ENCODE peak calls at places on chromosomes 2 and 18, in four cellular contexts. M is activated T-cell treated with anti-CD3 and anti-CD28 coated beads for 24 hours, F is GM06990, V is cerebellum. T is an unnamed sample.

GRCh38 chr2:212494413-212495020 is 44.1 kb downstream of the ERBB4 start:
- DNase-seq in V (no peak), M (no peak), F (no peak), T (no peak)

GRCh38 chr18:77119851-77120491 is 12.6 kb downstream of the MBP start:
- DNase-seq in V (no peak), M (no peak), F (no peak), T (no peak)

GRCh38 chr2:51717318-51717717 is 685.4 kb upstream of the NRXN1 start:
- DNase-seq in M (no peak), V (no peak), F (no peak), T (no peak)

GRCh38 chr2:240463274-240463865 is 27.9 kb downstream of the GPC1 start:
- DNase-seq in V (no peak), F (no peak), M (no peak), T (no peak)

GRCh38 chr2:29262681-29263260 is 147.6 kb downstream of the CLIP4 start:
- DNase-seq in V (no peak), M (no peak), F (no peak), T (no peak)

GRCh38 chr2:37604716-37605115 is 66.7 kb downstream of the CDC42EP3 start:
- DNase-seq in M (no peak), V (no peak), F (no peak), T (no peak)

GRCh38 chr2:28434600-28434989 is 41.9 kb downstream of the FOSL2 start:
- DNase-seq in V (no peak), F (no peak), M (no peak), T (no peak)

GRCh38 chr18:10559566-10560456 is 34.0 kb downstream of the NAPG start:
- DNase-seq in F (peak), V (peak), M (no peak), T (peak)

GRCh38 chr2:54704688-54705605 is 18.5 kb upstream of the EML6 start:
- DNase-seq in M (no peak), V (peak), F (no peak), T (peak)

GRCh38 chr2:50987914-50988313 is 44.0 kb downstream of the NRXN1 start:
- DNase-seq in V (no peak), F (no peak), M (no peak), T (no peak)

T was measured in GM13976.